ENCODE peak calls at places on chromosomes 2 and 18, in four cellular contexts. G is SK-N-SH, U is GM12878, Y is HepG2. M is an unnamed sample.

GRCh38 chr2:71150082-71150816 is 19.8 kb downstream of the MPHOSPH10 start:
- DNase-seq in G (no peak), U (no peak), Y (no peak), M (no peak)

GRCh38 chr2:20675701-20676352 is 8.9 kb downstream of the GDF7 start:
- DNase-seq in G (no peak), U (peak), Y (peak), M (no peak)

GRCh38 chr2:30303094-30303493 is 71.8 kb downstream of the LBH start:
- DNase-seq in G (no peak), U (no peak), Y (no peak), M (no peak)

GRCh38 chr18:73749304-73749703 is 398.3 kb downstream of the FBXO15 start:
- DNase-seq in G (no peak), U (no peak), Y (no peak), M (no peak)

GRCh38 chr2:169640104-169640503 is 54.1 kb downstream of the CFAP210 start:
- DNase-seq in G (no peak), U (no peak), Y (peak), M (no peak)

GRCh38 chr18:62878305-62878704 is 163.0 kb downstream of the PHLPP1 start:
- DNase-seq in G (no peak), U (no peak), Y (no peak), M (peak)

GRCh38 chr2:23526114-23526513 is 141.1 kb downstream of the KLHL29 start:
- DNase-seq in G (no peak), U (no peak), Y (no peak), M (no peak)

GRCh38 chr2:50469784-50470183 is 562.1 kb downstream of the NRXN1 start:
- DNase-seq in G (no peak), U (no peak), Y (no peak), M (no peak)

GRCh38 chr2:145304501-145304900 is 784.6 kb upstream of the ZEB2 start:
- DNase-seq in G (no peak), U (no peak), Y (no peak), M (no peak)

GRCh38 chr2:226118471-226119429 is 680.9 kb downstream of the IRS1 start:
- DNase-seq in G (no peak), U (no peak), Y (peak), M (peak)

GRCh38 chr2:215626812-215627281 is 191.0 kb upstream of the FN1 start:
- DNase-seq in G (no peak), U (no peak), Y (no peak), M (no peak)

GRCh38 chr2:134252092-134252775 is 1.6 kb upstream of the MGAT5 start:
- DNase-seq in G (no peak), U (no peak), Y (no peak), M (no peak)

GRCh38 chr2:194166818-194167217 is 1490.2 kb upstream of the SLC39A10 start:
- DNase-seq in G (peak), U (no peak), Y (peak), M (no peak)
- TF ChIP-seq PBX3 in G (no peak), U (no peak), Y (no peak), M (no peak)

GRCh38 chr18:79629606-79630005 is 50.0 kb upstream of the CTDP1 start:
- DNase-seq in G (no peak), U (no peak), Y (no peak), M (no peak)
- TF ChIP-seq PBX3 in G (no peak), U (no peak), Y (no peak), M (no peak)

DNA sequence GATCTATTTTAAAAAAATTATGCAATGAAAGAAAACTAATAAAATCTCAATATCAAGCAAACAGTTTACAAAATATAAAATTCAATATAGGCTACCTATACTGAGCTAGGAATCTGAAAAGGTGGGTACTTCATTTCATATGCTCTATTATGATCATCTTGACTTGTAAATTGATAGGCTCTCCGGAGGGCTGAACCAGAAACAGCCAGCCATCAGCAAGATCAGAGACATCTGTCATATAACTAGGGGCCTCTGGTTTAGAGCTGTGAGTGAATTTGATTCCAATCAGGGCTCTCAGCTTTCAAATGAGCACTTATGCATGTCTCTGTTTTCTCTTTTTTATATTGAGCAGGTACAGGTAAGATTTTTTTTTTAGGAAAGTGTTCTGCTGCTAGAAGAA is 114.2 kb downstream of the SPHKAP start:
- DNase-seq in G (no peak), U (no peak), Y (no peak), M (no peak)
- TF ChIP-seq PBX3 in G (no peak), U (no peak), Y (no peak), M (no peak)

GRCh38 chr18:48663096-48663930 is 124.5 kb downstream of the CTIF start:
- DNase-seq in G (no peak), U (no peak), Y (no peak), M (no peak)

GRCh38 chr18:48659188-48660009 is 120.6 kb downstream of the CTIF start:
- DNase-seq in G (no peak), U (no peak), Y (no peak), M (no peak)

GRCh38 chr18:48660346-48661228 is 121.8 kb downstream of the CTIF start:
- DNase-seq in G (peak), U (no peak), Y (no peak), M (no peak)

GRCh38 chr18:48662021-48662661 is 123.3 kb downstream of the CTIF start:
- DNase-seq in G (no peak), U (no peak), Y (peak), M (peak)

GRCh38 chr18:48661421-48661820 is 122.6 kb downstream of the CTIF start:
- DNase-seq in G (peak), U (no peak), Y (no peak), M (no peak)
- TF ChIP-seq PBX3 in G (no peak), U (no peak), Y (no peak), M (no peak)

GRCh38 chr2:164792316-164793127 is 49.1 kb downstream of the COBLL1 start:
- DNase-seq in G (no peak), U (no peak), Y (no peak), M (no peak)
- TF ChIP-seq PBX3 in G (no peak), U (no peak), Y (no peak), M (no peak)

DNA sequence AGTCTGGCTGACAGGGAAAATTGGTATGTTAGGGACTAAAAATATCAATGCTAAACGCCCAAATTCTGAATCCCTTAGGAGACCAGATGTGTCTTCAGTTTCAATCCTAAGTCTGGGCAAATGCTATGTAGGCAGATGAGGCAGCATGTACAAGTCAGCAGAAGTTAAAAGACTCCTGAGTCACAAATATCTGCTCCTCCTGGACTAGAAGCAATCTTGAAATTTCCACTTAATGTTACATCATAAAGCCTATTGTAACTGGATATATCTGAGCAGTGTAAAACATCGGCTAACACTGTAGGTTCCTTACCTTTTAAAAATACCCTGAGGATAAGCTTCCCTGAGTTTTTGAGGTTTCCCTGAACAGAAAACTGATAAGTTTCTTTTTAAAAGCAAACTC is 1087.6 kb upstream of the PIK3C3 start:
- DNase-seq in G (no peak), U (no peak), Y (no peak), M (peak)
- TF ChIP-seq PBX3 in G (no peak), U (no peak), Y (no peak), M (no peak)

GRCh38 chr18:75638597-75639467 is 211.3 kb upstream of the SMIM21 start:
- DNase-seq in G (no peak), U (no peak), Y (no peak), M (no peak)
- TF ChIP-seq PBX3 in G (no peak), U (no peak), Y (no peak), M (no peak)

GRCh38 chr18:25284861-25285574 is 66.9 kb downstream of the ZNF521 start:
- DNase-seq in G (no peak), U (no peak), Y (no peak), M (no peak)
- TF ChIP-seq PBX3 in G (peak), U (no peak), Y (no peak), M (no peak)

GRCh38 chr2:240339411-240340360 is 95.8 kb upstream of the GPC1 start:
- DNase-seq in G (no peak), U (no peak), Y (no peak), M (no peak)
- TF ChIP-seq PBX3 in G (no peak), U (no peak), Y (no peak), M (no peak)